ENCODE peak calls at places on chromosome 21, in six cellular contexts. S is upper lobe of right lung; T is naive thymus-derived CD4-positive, alpha-beta T cell; N is neural progenitor cell; C is PC-3; U is astrocyte. P is an unnamed sample.

GRCh38 chr21:27024971-27025370 is 58.1 kb upstream of the ADAMTS5 start:
- DNase-seq in S (no peak), T (no peak), N (no peak), C (no peak), U (no peak), P (no peak)

GRCh38 chr21:31218830-31219608 is 125.0 kb downstream of the TIAM1 start:
- DNase-seq in S (no peak), T (no peak), N (peak; percentile 8), C (peak; percentile 97), U (peak; percentile 61), P (no peak)

GRCh38 chr21:37871121-37871862 is 45.0 kb downstream of the KCNJ6 start:
- DNase-seq in S (no peak), T (no peak), N (no peak), C (peak; percentile 10), U (peak; percentile 89), P (no peak)

GRCh38 chr21:19523731-19524130 is 1120.1 kb upstream of the TMPRSS15 start:
- DNase-seq in S (no peak), T (no peak), N (no peak), C (peak; percentile 44), U (no peak), P (no peak)

GRCh38 chr21:27213328-27213727 is 246.4 kb upstream of the ADAMTS5 start:
- DNase-seq in S (no peak), T (no peak), N (peak; percentile 35), C (peak; percentile 9), U (no peak), P (no peak)

GRCh38 chr21:39088831-39089380 is 94.3 kb downstream of the PSMG1 start:
- DNase-seq in S (no peak), T (no peak), N (no peak), C (peak; percentile 66), U (peak; percentile 69), P (no peak)

GRCh38 chr21:38170283-38170682 is 86.5 kb upstream of the KCNJ15 start:
- DNase-seq in S (no peak), T (no peak), N (peak; percentile 59), C (peak; percentile 66), U (no peak), P (no peak)

GRCh38 chr21:18164933-18165332 is 79.7 kb upstream of the CHODL start:
- DNase-seq in S (no peak), T (no peak), N (peak; percentile 9), C (peak; percentile 2), U (no peak), P (no peak)

GRCh38 chr21:38839683-38840286 is 34.1 kb downstream of the ETS2 start:
- DNase-seq in S (no peak), T (no peak), N (no peak), C (peak; percentile 95), U (peak; percentile 94), P (no peak)

GRCh38 chr21:21921410-21922232 is 923.4 kb downstream of the NCAM2 start:
- DNase-seq in S (no peak), T (no peak), N (peak; percentile 58), C (peak; percentile 65), U (peak; percentile 10), P (no peak)

GRCh38 chr21:31213787-31214186 is 130.3 kb downstream of the TIAM1 start:
- DNase-seq in S (no peak), T (no peak), N (no peak), C (peak; percentile 46), U (no peak), P (no peak)

GRCh38 chr21:17257784-17258183 is 255.1 kb upstream of the CXADR start:
- DNase-seq in S (no peak), T (no peak), N (no peak), C (peak; percentile 10), U (peak; percentile 16), P (no peak)

GRCh38 chr21:14759285-14759684 is 213.2 kb upstream of the SAMSN1 start:
- DNase-seq in S (no peak), T (no peak), N (no peak), C (no peak), U (no peak), P (no peak)

GRCh38 chr21:17045214-17045835 is 467.5 kb upstream of the CXADR start:
- DNase-seq in S (no peak), T (no peak), N (no peak), C (peak; percentile 33), U (peak; percentile 19), P (no peak)

GRCh38 chr21:15003463-15004135 is 61.2 kb downstream of the NRIP1 start:
- DNase-seq in S (no peak), T (no peak), N (peak; percentile 66), C (no peak), U (no peak), P (no peak)

GRCh38 chr21:38477241-38477640 is 21.0 kb downstream of the ERG start:
- DNase-seq in S (no peak), T (no peak), N (no peak), C (no peak), U (peak; percentile 96), P (no peak)

DNA sequence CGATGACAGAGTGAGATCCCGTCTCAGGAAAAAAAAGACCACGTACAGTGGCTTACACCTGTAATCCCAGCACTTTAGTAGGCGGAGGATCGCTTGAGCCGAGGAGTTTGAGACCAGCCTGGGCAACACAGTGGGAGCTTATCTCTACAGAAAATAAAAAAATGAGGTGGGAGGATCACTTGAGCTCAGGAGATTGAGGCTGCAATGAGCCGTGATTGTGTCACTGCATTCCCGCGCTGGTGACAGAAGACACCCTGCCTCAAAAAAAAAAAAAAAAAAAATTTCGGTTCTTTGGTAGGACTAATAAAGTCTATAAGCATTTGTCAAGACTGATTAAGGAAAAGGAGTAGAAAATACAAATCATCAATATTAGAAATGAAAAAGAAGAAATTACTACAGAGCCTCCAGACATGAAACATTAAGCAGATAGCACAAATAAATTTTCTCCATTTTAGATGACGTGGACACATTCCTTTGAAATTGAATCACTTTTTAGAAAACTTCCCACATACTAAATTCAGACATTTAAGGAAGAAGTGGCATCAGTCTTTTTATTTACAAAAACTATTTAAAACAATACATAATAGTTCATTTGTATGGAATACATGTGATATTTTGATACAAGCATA is 30.4 kb downstream of the MORC3 start:
- DNase-seq in S (no peak), T (no peak), N (no peak), C (no peak), U (peak; percentile 68), P (no peak)
- H3K36me3 ChIP-seq in S (peaks cover 88% of the 10 kb centered on the region), T (peaks cover 7% of the 10 kb centered on the region), N (peaks cover 15% of the 10 kb centered on the region), C (peaks cover 43% of the 10 kb centered on the region), U (peaks cover 40% of the 10 kb centered on the region), P (peaks cover 84% of the 10 kb centered on the region)

DNA sequence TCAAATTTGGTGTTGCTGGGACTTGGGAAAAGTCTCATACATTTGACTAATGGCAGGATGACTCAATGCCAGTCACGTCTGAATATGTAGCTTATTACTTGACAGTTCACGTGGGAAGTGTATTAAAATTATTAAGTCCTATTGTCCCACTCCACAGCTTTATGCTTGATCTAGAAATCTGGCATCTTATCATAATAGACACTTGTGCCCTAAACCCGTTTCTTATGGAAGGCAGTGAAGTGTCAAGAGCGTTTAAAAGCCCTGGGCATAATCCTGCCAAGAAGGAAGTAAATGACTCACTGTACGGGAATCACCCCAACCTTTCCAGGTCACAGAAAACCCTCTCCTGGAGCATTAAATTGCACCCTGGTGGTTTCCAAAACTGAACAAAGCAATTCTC is 207.4 kb downstream of the APP start:
- DNase-seq in S (no peak), T (no peak), N (no peak), C (peak; percentile 85), U (peak; percentile 72), P (no peak)
- H3K36me3 ChIP-seq in S (no peaks in the 10 kb centered on the region), T (no peaks in the 10 kb centered on the region), N (no peaks in the 10 kb centered on the region), C (peaks cover 6% of the 10 kb centered on the region), U (no peaks in the 10 kb centered on the region), P (no peaks in the 10 kb centered on the region)

GRCh38 chr21:33897739-33898138 is 17.9 kb downstream of the ATP5PO start:
- DNase-seq in S (no peak), T (no peak), N (no peak), C (no peak), U (no peak), P (no peak)

GRCh38 chr21:33897098-33897497 is 18.5 kb downstream of the ATP5PO start:
- DNase-seq in S (no peak), T (no peak), N (no peak), C (no peak), U (no peak), P (no peak)

GRCh38 chr21:33901421-33902288 is 13.9 kb downstream of the ATP5PO start:
- DNase-seq in S (no peak), T (no peak), N (peak; percentile 74), C (peak; percentile 55), U (peak; percentile 56), P (no peak)

GRCh38 chr21:33898546-33898945 is 17.1 kb downstream of the ATP5PO start:
- DNase-seq in S (no peak), T (no peak), N (no peak), C (no peak), U (peak; percentile 77), P (no peak)

DNA sequence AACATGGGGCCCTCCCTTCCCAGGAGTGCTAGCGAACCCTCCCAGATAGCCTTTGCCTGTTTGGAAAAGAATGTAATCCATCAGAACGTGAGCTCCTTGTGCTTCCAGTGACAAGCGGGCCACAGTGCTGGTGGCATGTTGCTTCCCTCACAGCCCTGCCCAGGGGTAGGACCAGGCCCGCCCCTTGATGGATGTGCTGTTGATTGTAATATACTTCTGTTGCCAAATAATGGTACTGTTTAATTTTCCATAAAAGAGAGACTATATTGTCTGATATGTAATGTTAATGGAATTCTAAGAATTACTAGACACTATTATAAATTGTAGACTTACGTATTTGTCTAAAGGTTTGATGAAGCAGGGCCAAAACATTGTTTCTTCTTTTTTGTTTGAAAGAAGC is 16.4 kb downstream of the ATP5PO start:
- DNase-seq in S (no peak), T (no peak), N (no peak), C (peak; percentile 15), U (peak; percentile 63), P (no peak)
- H3K36me3 ChIP-seq in S (peaks cover 47% of the 10 kb centered on the region), T (no peaks in the 10 kb centered on the region), N (no peaks in the 10 kb centered on the region), C (peaks cover 19% of the 10 kb centered on the region), U (peaks cover 6% of the 10 kb centered on the region), P (peaks cover 29% of the 10 kb centered on the region)

GRCh38 chr21:28893687-28894086 is 99.0 kb downstream of the LTN1 start:
- DNase-seq in S (no peak), T (no peak), N (no peak), C (no peak), U (no peak), P (no peak)

GRCh38 chr21:28892550-28893111 is 100.0 kb downstream of the LTN1 start:
- DNase-seq in S (no peak), T (no peak), N (no peak), C (no peak), U (no peak), P (no peak)
- H3K36me3 ChIP-seq in S (no peaks in the 10 kb centered on the region), T (no peaks in the 10 kb centered on the region), N (no peaks in the 10 kb centered on the region), C (no peaks in the 10 kb centered on the region), U (no peaks in the 10 kb centered on the region), P (no peaks in the 10 kb centered on the region)

GRCh38 chr21:36756527-36756926 is 57.6 kb downstream of the SIM2 start:
- DNase-seq in S (no peak), T (no peak), N (peak; percentile 59), C (peak; percentile 76), U (peak; percentile 45), P (no peak)

GRCh38 chr21:36761685-36762084 is 62.8 kb downstream of the SIM2 start:
- DNase-seq in S (no peak), T (no peak), N (no peak), C (no peak), U (no peak), P (no peak)

GRCh38 chr21:36762636-36763035 is 63.7 kb downstream of the SIM2 start:
- DNase-seq in S (no peak), T (no peak), N (no peak), C (no peak), U (no peak), P (no peak)

GRCh38 chr21:36757246-36757645 is 58.3 kb downstream of the SIM2 start:
- DNase-seq in S (no peak), T (no peak), N (peak; percentile 49), C (no peak), U (no peak), P (no peak)

GRCh38 chr21:36759348-36760083 is 60.6 kb downstream of the SIM2 start:
- DNase-seq in S (no peak), T (no peak), N (no peak), C (no peak), U (no peak), P (no peak)
- H3K36me3 ChIP-seq in S (peaks cover 7% of the 10 kb centered on the region), T (no peaks in the 10 kb centered on the region), N (no peaks in the 10 kb centered on the region), C (no peaks in the 10 kb centered on the region), U (no peaks in the 10 kb centered on the region), P (no peaks in the 10 kb centered on the region)